ENCODE peak calls at places on chromosomes 7 and 10, in seven cellular contexts. One of them, this sample, is unnamed.

GRCh38 chr10:118369806-118370205 is 27.7 kb upstream of the FAM204A start:
- DNase-seq in C1 segment of cervical spinal cord: no peak
- DNase-seq in HCT116: no peak
- DNase-seq in central memory CD4-positive, alpha-beta T cell: no peak
- DNase-seq in HT-29: no peak
- DNase-seq in IMR-90: no peak
- DNase-seq in right lobe of liver: no peak
- DNase-seq in this sample: no peak

GRCh38 chr7:464177-464711 is 55.4 kb downstream of the PDGFA start:
- DNase-seq in IMR-90: no peak
- DNase-seq in HCT116: no peak
- DNase-seq in C1 segment of cervical spinal cord: no peak
- DNase-seq in right lobe of liver: peak; percentile 31
- DNase-seq in HT-29: no peak
- DNase-seq in central memory CD4-positive, alpha-beta T cell: no peak
- DNase-seq in this sample: no peak

GRCh38 chr10:120963053-120963533 is 111.9 kb downstream of the WDR11 start:
- DNase-seq in IMR-90: no peak
- DNase-seq in C1 segment of cervical spinal cord: no peak
- DNase-seq in right lobe of liver: no peak
- DNase-seq in HCT116: no peak
- DNase-seq in HT-29: peak; percentile 86
- DNase-seq in central memory CD4-positive, alpha-beta T cell: no peak
- DNase-seq in this sample: no peak

GRCh38 chr7:545470-545869 is 25.8 kb upstream of the PDGFA start:
- DNase-seq in HCT116: no peak
- DNase-seq in C1 segment of cervical spinal cord: no peak
- DNase-seq in IMR-90: no peak
- DNase-seq in HT-29: no peak
- DNase-seq in right lobe of liver: no peak
- DNase-seq in central memory CD4-positive, alpha-beta T cell: no peak
- DNase-seq in this sample: no peak

GRCh38 chr7:106256137-106256536 is 28.6 kb downstream of the NAMPT start:
- DNase-seq in HCT116: no peak
- DNase-seq in HT-29: no peak
- DNase-seq in central memory CD4-positive, alpha-beta T cell: no peak
- DNase-seq in IMR-90: no peak
- DNase-seq in C1 segment of cervical spinal cord: no peak
- DNase-seq in right lobe of liver: peak; percentile 65
- DNase-seq in this sample: no peak

GRCh38 chr7:151901828-151902227 is 24.9 kb upstream of the PRKAG2 start:
- DNase-seq in right lobe of liver: no peak
- DNase-seq in central memory CD4-positive, alpha-beta T cell: no peak
- DNase-seq in HCT116: no peak
- DNase-seq in IMR-90: no peak
- DNase-seq in C1 segment of cervical spinal cord: no peak
- DNase-seq in HT-29: no peak
- DNase-seq in this sample: no peak

GRCh38 chr7:157690833-157691382 is 354.1 kb downstream of the DNAJB6 start:
- DNase-seq in HT-29: no peak
- DNase-seq in central memory CD4-positive, alpha-beta T cell: no peak
- DNase-seq in HCT116: peak; percentile 71
- DNase-seq in IMR-90: no peak
- DNase-seq in C1 segment of cervical spinal cord: peak; percentile 24
- DNase-seq in right lobe of liver: peak; percentile 44
- DNase-seq in this sample: peak; percentile 40

GRCh38 chr7:30658471-30659074 is 23.7 kb downstream of the CRHR2 start:
- DNase-seq in right lobe of liver: no peak
- DNase-seq in HCT116: no peak
- DNase-seq in IMR-90: no peak
- DNase-seq in HT-29: no peak
- DNase-seq in central memory CD4-positive, alpha-beta T cell: no peak
- DNase-seq in C1 segment of cervical spinal cord: no peak
- DNase-seq in this sample: no peak

GRCh38 chr7:55108818-55109217 is 90.0 kb downstream of the EGFR start:
- DNase-seq in right lobe of liver: no peak
- DNase-seq in HCT116: no peak
- DNase-seq in HT-29: no peak
- DNase-seq in C1 segment of cervical spinal cord: no peak
- DNase-seq in IMR-90: no peak
- DNase-seq in central memory CD4-positive, alpha-beta T cell: no peak
- DNase-seq in this sample: no peak

GRCh38 chr10:60098676-60099601 is 192.6 kb upstream of the CCDC6 start:
- DNase-seq in HCT116: peak; percentile 38
- DNase-seq in central memory CD4-positive, alpha-beta T cell: no peak
- DNase-seq in IMR-90: no peak
- DNase-seq in C1 segment of cervical spinal cord: no peak
- DNase-seq in HT-29: peak; percentile 32
- DNase-seq in right lobe of liver: no peak
- DNase-seq in this sample: no peak

GRCh38 chr10:77636286-77636966 is 1.2 kb downstream of the KCNMA1 start:
- DNase-seq in HCT116: no peak
- DNase-seq in C1 segment of cervical spinal cord: no peak
- DNase-seq in IMR-90: no peak
- DNase-seq in HT-29: no peak
- DNase-seq in right lobe of liver: peak; percentile 35
- DNase-seq in central memory CD4-positive, alpha-beta T cell: no peak
- DNase-seq in this sample: no peak

This sample was measured in fibroblast of the aortic adventitia.